ENCODE peak calls at places on chromosomes 11 and 22, in five cellular contexts. I is left ventricle myocardium inferior; F is astrocyte of the spinal cord; M is stimulated activated CD4-positive, alpha-beta T cell treated with anti-CD3 and anti-CD28 coated beads, Interleukin-2, amount 100 ng/mL, for 48 hours; X is head of caudate nucleus. C is an unnamed sample.

GRCh38 chr11:86593833-86594232 is 78.6 kb downstream of the ME3 start:
- DNase-seq in I (no peak), F (no peak), M (no peak), X (no peak), C (no peak)

GRCh38 chr22:22822106-22822505 is 65.5 kb upstream of the IGLL5 start:
- DNase-seq in I (no peak), F (no peak), M (no peak), X (no peak), C (no peak)

GRCh38 chr11:61266602-61267001 is 25.6 kb downstream of the PGA5 start:
- DNase-seq in I (no peak), F (no peak), M (no peak), X (no peak), C (no peak)

GRCh38 chr11:71465054-71465453 is 12.1 kb downstream of the NADSYN1 start:
- DNase-seq in I (no peak), F (no peak), M (no peak), X (no peak), C (peak; percentile 7)

GRCh38 chr22:28955817-28956216 is 72.4 kb downstream of the ZNRF3 start:
- DNase-seq in I (no peak), F (no peak), M (peak; percentile 69), X (no peak), C (no peak)

GRCh38 chr22:42343136-42343484 is 72.7 kb upstream of the TCF20 start:
- DNase-seq in I (no peak), F (no peak), M (no peak), X (no peak), C (no peak)

GRCh38 chr11:48047616-48048015 is 67.3 kb downstream of the PTPRJ start:
- DNase-seq in I (no peak), F (no peak), M (no peak), X (no peak), C (no peak)

GRCh38 chr11:65672180-65672860 is 9.6 kb upstream of the RELA start:
- DNase-seq in I (no peak), F (no peak), M (no peak), X (no peak), C (no peak)

GRCh38 chr11:8066036-8066910 is 14.7 kb upstream of the TUB start:
- DNase-seq in I (peak; percentile 14), F (no peak), M (no peak), X (no peak), C (no peak)

GRCh38 chr11:103055174-103055890 is 36.6 kb downstream of the DCUN1D5 start:
- DNase-seq in I (no peak), F (peak; percentile 62), M (no peak), X (no peak), C (no peak)

GRCh38 chr11:113806403-113806802 is 26.8 kb downstream of the CLDN25 start:
- DNase-seq in I (no peak), F (no peak), M (no peak), X (no peak), C (no peak)

GRCh38 chr22:23063539-23064380 is 6.6 kb upstream of the GNAZ start:
- DNase-seq in I (no peak), F (no peak), M (no peak), X (no peak), C (peak; percentile 68)

GRCh38 chr11:126214446-126215240 is 3.1 kb downstream of the FAM118B start:
- DNase-seq in I (no peak), F (no peak), M (no peak), X (no peak), C (no peak)

GRCh38 chr22:22881116-22882032 is 6.2 kb upstream of the IGLL5 start:
- DNase-seq in I (no peak), F (no peak), M (no peak), X (no peak), C (no peak)

GRCh38 chr22:37002633-37003032 is 16.6 kb downstream of the TST start:
- DNase-seq in I (no peak), F (no peak), M (no peak), X (no peak), C (no peak)

GRCh38 chr11:748007-748359 is 719 bp downstream of the TALDO1 start:
- DNase-seq in I (no peak), F (no peak), M (no peak), X (no peak), C (no peak)

GRCh38 chr22:46563381-46564083 is 26.1 kb upstream of the CELSR1 start:
- DNase-seq in I (peak; percentile 83), F (peak; percentile 43), M (peak; percentile 83), X (peak; percentile 63), C (peak; percentile 90)

GRCh38 chr11:88370782-88371181 is 33.2 kb upstream of the CTSC start:
- DNase-seq in I (no peak), F (no peak), M (no peak), X (no peak), C (no peak)

GRCh38 chr11:4443479-4443878 is 5.6 kb upstream of the OR52K2 start:
- DNase-seq in I (no peak), F (no peak), M (no peak), X (no peak), C (no peak)

GRCh38 chr11:44760917-44761545 is 34.3 kb downstream of the TSPAN18 start:
- DNase-seq in I (no peak), F (peak; percentile 72), M (no peak), X (no peak), C (no peak)

GRCh38 chr11:128448981-128449713 is 138.2 kb downstream of the ETS1 start:
- DNase-seq in I (no peak), F (peak; percentile 93), M (no peak), X (no peak), C (no peak)

GRCh38 chr11:62666259-62666926 is 1.3 kb downstream of the CSKMT start:
- DNase-seq in I (no peak), F (no peak), M (no peak), X (no peak), C (no peak)

GRCh38 chr11:613369-613968 is 2.3 kb downstream of the IRF7 start:
- DNase-seq in I (peak; percentile 70), F (no peak), M (peak; percentile 80), X (peak; percentile 51), C (no peak)

GRCh38 chr11:68118753-68119448 is 2.3 kb downstream of the CHKA start:
- DNase-seq in I (no peak), F (no peak), M (no peak), X (no peak), C (no peak)

GRCh38 chr22:37063436-37064420 is 12.2 kb downstream of the KCTD17 start:
- DNase-seq in I (no peak), F (no peak), M (no peak), X (no peak), C (no peak)

GRCh38 chr11:117814766-117815261 is 9.7 kb downstream of the FXYD2 start:
- DNase-seq in I (peak; percentile 73), F (peak; percentile 27), M (peak; percentile 64), X (no peak), C (no peak)

GRCh38 chr11:11876458-11876857 is 34.7 kb downstream of the USP47 start:
- DNase-seq in I (no peak), F (no peak), M (no peak), X (no peak), C (no peak)

GRCh38 chr11:95119361-95120060 is 29.9 kb downstream of the ENDOD1 start:
- DNase-seq in I (no peak), F (no peak), M (no peak), X (no peak), C (no peak)

GRCh38 chr22:45196926-45197605 is 33.3 kb downstream of the NUP50 start:
- DNase-seq in I (no peak), F (no peak), M (no peak), X (no peak), C (no peak)

GRCh38 chr11:64504999-64505398 is 86.0 kb upstream of the SLC22A12 start:
- DNase-seq in I (no peak), F (no peak), M (no peak), X (no peak), C (no peak)

GRCh38 chr11:46724088-46724487 is 5.1 kb downstream of the F2 start:
- DNase-seq in I (no peak), F (no peak), M (no peak), X (no peak), C (no peak)

GRCh38 chr11:61026121-61027031 is 54.9 kb downstream of the CD6 start:
- DNase-seq in I (no peak), F (no peak), M (no peak), X (no peak), C (no peak)

GRCh38 chr11:7965386-7965785 is at the start of gene NLRP10:
- DNase-seq in I (no peak), F (peak; percentile 28), M (no peak), X (no peak), C (no peak)

GRCh38 chr11:79226136-79226535 is 214.7 kb downstream of the TENM4 start:
- DNase-seq in I (no peak), F (no peak), M (no peak), X (no peak), C (no peak)